ENCODE peak calls at places on chromosomes 7 and 10, in nine cellular contexts. One of them, this sample, is unnamed.

GRCh38 chr10:26486304-26486703 is 48.2 kb downstream of the APBB1IP start:
- DNase-seq in WERI-Rb-1: no peak
- DNase-seq in breast epithelium: no peak
- DNase-seq in epithelial cell of esophagus: peak
- DNase-seq in GM06990: no peak
- DNase-seq in cardiac muscle cell: peak
- DNase-seq in colonic mucosa: no peak
- DNase-seq in adrenal gland: no peak
- DNase-seq in left ventricle myocardium inferior: no peak
- DNase-seq in this sample: no peak

GRCh38 chr7:137017221-137017620 is 148.8 kb downstream of the CHRM2 start:
- DNase-seq in adrenal gland: no peak
- DNase-seq in GM06990: no peak
- DNase-seq in WERI-Rb-1: no peak
- DNase-seq in colonic mucosa: no peak
- DNase-seq in cardiac muscle cell: no peak
- DNase-seq in breast epithelium: no peak
- DNase-seq in epithelial cell of esophagus: no peak
- DNase-seq in left ventricle myocardium inferior: no peak
- DNase-seq in this sample: no peak

GRCh38 chr10:124073642-124074377 is 19.6 kb downstream of the CHST15 start:
- DNase-seq in adrenal gland: no peak
- DNase-seq in colonic mucosa: no peak
- DNase-seq in left ventricle myocardium inferior: no peak
- DNase-seq in epithelial cell of esophagus: no peak
- DNase-seq in cardiac muscle cell: no peak
- DNase-seq in breast epithelium: no peak
- DNase-seq in GM06990: no peak
- DNase-seq in WERI-Rb-1: no peak
- DNase-seq in this sample: no peak

GRCh38 chr7:126780993-126781392 is 471.7 kb downstream of the GRM8 start:
- DNase-seq in epithelial cell of esophagus: no peak
- DNase-seq in GM06990: peak
- DNase-seq in breast epithelium: no peak
- DNase-seq in adrenal gland: no peak
- DNase-seq in left ventricle myocardium inferior: no peak
- DNase-seq in WERI-Rb-1: no peak
- DNase-seq in colonic mucosa: no peak
- DNase-seq in cardiac muscle cell: no peak
- DNase-seq in this sample: no peak

GRCh38 chr10:130026670-130027456 is 62.8 kb upstream of the EBF3 start:
- DNase-seq in adrenal gland: no peak
- DNase-seq in epithelial cell of esophagus: no peak
- DNase-seq in left ventricle myocardium inferior: no peak
- DNase-seq in cardiac muscle cell: no peak
- DNase-seq in colonic mucosa: no peak
- DNase-seq in GM06990: no peak
- DNase-seq in breast epithelium: no peak
- DNase-seq in WERI-Rb-1: no peak
- DNase-seq in this sample: no peak

GRCh38 chr10:14247650-14248258 is 83.0 kb downstream of the FRMD4A start:
- DNase-seq in epithelial cell of esophagus: no peak
- DNase-seq in breast epithelium: no peak
- DNase-seq in left ventricle myocardium inferior: peak
- DNase-seq in WERI-Rb-1: no peak
- DNase-seq in colonic mucosa: no peak
- DNase-seq in GM06990: no peak
- DNase-seq in adrenal gland: no peak
- DNase-seq in cardiac muscle cell: peak
- DNase-seq in this sample: no peak

GRCh38 chr7:4653771-4654170 is 28.3 kb upstream of the FOXK1 start:
- DNase-seq in epithelial cell of esophagus: no peak
- DNase-seq in cardiac muscle cell: no peak
- DNase-seq in breast epithelium: no peak
- DNase-seq in GM06990: no peak
- DNase-seq in colonic mucosa: no peak
- DNase-seq in left ventricle myocardium inferior: no peak
- DNase-seq in adrenal gland: no peak
- DNase-seq in WERI-Rb-1: no peak
- DNase-seq in this sample: no peak

GRCh38 chr7:14936530-14936929 is 34.0 kb upstream of the DGKB start:
- DNase-seq in adrenal gland: no peak
- DNase-seq in left ventricle myocardium inferior: no peak
- DNase-seq in colonic mucosa: peak
- DNase-seq in breast epithelium: no peak
- DNase-seq in GM06990: no peak
- DNase-seq in cardiac muscle cell: peak
- DNase-seq in WERI-Rb-1: no peak
- DNase-seq in epithelial cell of esophagus: peak
- DNase-seq in this sample: peak

GRCh38 chr10:94992811-94993210 is 54.4 kb downstream of the CYP2C9 start:
- DNase-seq in cardiac muscle cell: no peak
- DNase-seq in breast epithelium: no peak
- DNase-seq in WERI-Rb-1: no peak
- DNase-seq in colonic mucosa: no peak
- DNase-seq in adrenal gland: no peak
- DNase-seq in left ventricle myocardium inferior: no peak
- DNase-seq in epithelial cell of esophagus: no peak
- DNase-seq in GM06990: no peak
- DNase-seq in this sample: no peak

GRCh38 chr10:3290550-3290949 is 118.0 kb upstream of the PITRM1 start:
- DNase-seq in GM06990: no peak
- DNase-seq in colonic mucosa: no peak
- DNase-seq in cardiac muscle cell: no peak
- DNase-seq in adrenal gland: no peak
- DNase-seq in breast epithelium: no peak
- DNase-seq in left ventricle myocardium inferior: no peak
- DNase-seq in epithelial cell of esophagus: no peak
- DNase-seq in WERI-Rb-1: no peak
- DNase-seq in this sample: no peak

GRCh38 chr7:43454936-43455518 is 127.9 kb upstream of the STK17A start:
- DNase-seq in epithelial cell of esophagus: peak
- DNase-seq in adrenal gland: no peak
- DNase-seq in breast epithelium: no peak
- DNase-seq in colonic mucosa: no peak
- DNase-seq in left ventricle myocardium inferior: no peak
- DNase-seq in cardiac muscle cell: peak
- DNase-seq in WERI-Rb-1: no peak
- DNase-seq in GM06990: no peak
- DNase-seq in this sample: no peak

GRCh38 chr10:118903251-118903650 is 126.3 kb upstream of the NANOS1 start:
- DNase-seq in WERI-Rb-1: no peak
- DNase-seq in cardiac muscle cell: no peak
- DNase-seq in colonic mucosa: no peak
- DNase-seq in breast epithelium: no peak
- DNase-seq in adrenal gland: no peak
- DNase-seq in left ventricle myocardium inferior: no peak
- DNase-seq in epithelial cell of esophagus: no peak
- DNase-seq in GM06990: no peak
- DNase-seq in this sample: no peak
- H3K4me3 ChIP-seq in WERI-Rb-1: no peak
- H3K4me3 ChIP-seq in cardiac muscle cell: no peak
- H3K4me3 ChIP-seq in colonic mucosa: no peak
- H3K4me3 ChIP-seq in breast epithelium: no peak
- H3K4me3 ChIP-seq in adrenal gland: no peak
- H3K4me3 ChIP-seq in left ventricle myocardium inferior: no peak
- H3K4me3 ChIP-seq in epithelial cell of esophagus: no peak
- H3K4me3 ChIP-seq in GM06990: no peak
- H3K4me3 ChIP-seq in this sample: no peak

GRCh38 chr10:80284522-80284921 is 4.9 kb downstream of the MAT1A start:
- DNase-seq in cardiac muscle cell: no peak
- DNase-seq in colonic mucosa: no peak
- DNase-seq in GM06990: no peak
- DNase-seq in epithelial cell of esophagus: no peak
- DNase-seq in breast epithelium: no peak
- DNase-seq in left ventricle myocardium inferior: no peak
- DNase-seq in WERI-Rb-1: no peak
- DNase-seq in adrenal gland: no peak
- DNase-seq in this sample: no peak
- H3K4me3 ChIP-seq in cardiac muscle cell: no peak
- H3K4me3 ChIP-seq in colonic mucosa: no peak
- H3K4me3 ChIP-seq in GM06990: no peak
- H3K4me3 ChIP-seq in epithelial cell of esophagus: no peak
- H3K4me3 ChIP-seq in breast epithelium: no peak
- H3K4me3 ChIP-seq in left ventricle myocardium inferior: no peak
- H3K4me3 ChIP-seq in WERI-Rb-1: no peak
- H3K4me3 ChIP-seq in adrenal gland: no peak
- H3K4me3 ChIP-seq in this sample: no peak

GRCh38 chr10:100826661-100826982 is 81.2 kb downstream of the PAX2 start:
- DNase-seq in colonic mucosa: no peak
- DNase-seq in cardiac muscle cell: no peak
- DNase-seq in breast epithelium: no peak
- DNase-seq in left ventricle myocardium inferior: no peak
- DNase-seq in adrenal gland: no peak
- DNase-seq in epithelial cell of esophagus: no peak
- DNase-seq in GM06990: no peak
- DNase-seq in WERI-Rb-1: no peak
- DNase-seq in this sample: no peak

GRCh38 chr10:100826983-100827818 is 81.8 kb downstream of the PAX2 start:
- DNase-seq in GM06990: peak
- DNase-seq in left ventricle myocardium inferior: no peak
- DNase-seq in adrenal gland: no peak
- DNase-seq in epithelial cell of esophagus: peak
- DNase-seq in WERI-Rb-1: peak
- DNase-seq in breast epithelium: no peak
- DNase-seq in cardiac muscle cell: no peak
- DNase-seq in colonic mucosa: peak
- DNase-seq in this sample: peak

GRCh38 chr10:100828744-100829102 is 83.3 kb downstream of the PAX2 start:
- DNase-seq in WERI-Rb-1: peak
- DNase-seq in breast epithelium: no peak
- DNase-seq in epithelial cell of esophagus: no peak
- DNase-seq in colonic mucosa: no peak
- DNase-seq in left ventricle myocardium inferior: no peak
- DNase-seq in adrenal gland: no peak
- DNase-seq in cardiac muscle cell: no peak
- DNase-seq in GM06990: no peak
- DNase-seq in this sample: peak

GRCh38 chr10:100829103-100829870 is 83.5 kb upstream of the SLF2 start:
- DNase-seq in GM06990: no peak
- DNase-seq in colonic mucosa: no peak
- DNase-seq in cardiac muscle cell: no peak
- DNase-seq in left ventricle myocardium inferior: no peak
- DNase-seq in epithelial cell of esophagus: no peak
- DNase-seq in adrenal gland: no peak
- DNase-seq in breast epithelium: no peak
- DNase-seq in WERI-Rb-1: no peak
- DNase-seq in this sample: no peak

GRCh38 chr10:100827819-100828743 is 82.7 kb downstream of the PAX2 start:
- DNase-seq in WERI-Rb-1: peak
- DNase-seq in GM06990: peak
- DNase-seq in colonic mucosa: peak
- DNase-seq in cardiac muscle cell: no peak
- DNase-seq in epithelial cell of esophagus: no peak
- DNase-seq in breast epithelium: peak
- DNase-seq in adrenal gland: peak
- DNase-seq in left ventricle myocardium inferior: peak
- DNase-seq in this sample: peak
- H3K4me3 ChIP-seq in WERI-Rb-1: peak
- H3K4me3 ChIP-seq in GM06990: peak
- H3K4me3 ChIP-seq in colonic mucosa: peak
- H3K4me3 ChIP-seq in cardiac muscle cell: peak
- H3K4me3 ChIP-seq in epithelial cell of esophagus: no peak
- H3K4me3 ChIP-seq in breast epithelium: peak
- H3K4me3 ChIP-seq in adrenal gland: no peak
- H3K4me3 ChIP-seq in left ventricle myocardium inferior: peak
- H3K4me3 ChIP-seq in this sample: peak

GRCh38 chr10:69801094-69801433 is 642 bp upstream of the COL13A1 start:
- DNase-seq in breast epithelium: peak
- DNase-seq in left ventricle myocardium inferior: peak
- DNase-seq in GM06990: no peak
- DNase-seq in epithelial cell of esophagus: peak
- DNase-seq in WERI-Rb-1: peak
- DNase-seq in adrenal gland: no peak
- DNase-seq in cardiac muscle cell: peak
- DNase-seq in colonic mucosa: peak
- DNase-seq in this sample: peak
- H3K4me3 ChIP-seq in breast epithelium: peak
- H3K4me3 ChIP-seq in left ventricle myocardium inferior: peak
- H3K4me3 ChIP-seq in GM06990: no peak
- H3K4me3 ChIP-seq in epithelial cell of esophagus: no peak
- H3K4me3 ChIP-seq in WERI-Rb-1: peak
- H3K4me3 ChIP-seq in adrenal gland: no peak
- H3K4me3 ChIP-seq in cardiac muscle cell: peak
- H3K4me3 ChIP-seq in colonic mucosa: peak
- H3K4me3 ChIP-seq in this sample: peak